ENCODE peak calls at places on chromosomes 6 and 20, in ten cellular contexts. K, O, Y, J, E, T, I, W, V and S are unnamed samples.

GRCh38 chr6:37608587-37608986 is 89.1 kb downstream of the MDGA1 start:
- DNase-seq in K (no peak), E (no peak), I (no peak), J (no peak), W (no peak), T (no peak), Y (no peak), V (no peak), O (no peak), S (no peak)

GRCh38 chr6:47188588-47189021 is 121.1 kb downstream of the TNFRSF21 start:
- DNase-seq in W (no peak), V (peak), E (no peak), I (no peak), K (no peak), J (no peak), Y (no peak), O (peak), T (peak), S (peak)

GRCh38 chr6:18371010-18371409 is 16.1 kb upstream of the RNF144B start:
- DNase-seq in E (no peak), T (no peak), Y (no peak), W (no peak), V (no peak), O (no peak), K (no peak), I (no peak), J (no peak), S (no peak)

GRCh38 chr6:11732036-11732545 is 46.5 kb downstream of the ADTRP start:
- DNase-seq in W (no peak), V (peak), E (no peak), T (no peak), Y (peak), K (peak), I (no peak), O (no peak), J (no peak), S (no peak)

GRCh38 chr20:9100721-9101120 is 31.8 kb downstream of the PLCB4 start:
- DNase-seq in K (no peak), O (no peak), T (no peak), J (no peak), V (no peak), Y (no peak), I (no peak), E (no peak), W (no peak), S (no peak)

GRCh38 chr20:63686492-63687321 is 9.7 kb upstream of the TNFRSF6B start:
- DNase-seq in E (no peak), T (peak), J (no peak), K (no peak), Y (no peak), O (no peak), W (peak), V (peak), I (no peak), S (peak)

GRCh38 chr20:10179574-10180298 is 38.9 kb upstream of the SNAP25 start:
- DNase-seq in T (no peak), V (no peak), I (peak), Y (no peak), E (peak), W (no peak), J (peak), K (no peak), O (peak), S (no peak)

GRCh38 chr6:1641391-1641790 is 31.7 kb downstream of the FOXC1 start:
- DNase-seq in I (no peak), W (no peak), E (no peak), K (no peak), T (peak), Y (no peak), O (peak), J (no peak), V (no peak), S (peak)

GRCh38 chr6:31210119-31210518 is 39.6 kb upstream of the POU5F1 start:
- DNase-seq in K (no peak), W (no peak), O (no peak), J (no peak), Y (no peak), V (no peak), T (no peak), E (no peak), I (no peak), S (no peak)

GRCh38 chr6:80206758-80207157 is 100.3 kb downstream of the BCKDHB start:
- DNase-seq in W (no peak), V (no peak), E (no peak), J (no peak), T (no peak), Y (no peak), I (no peak), O (no peak), K (no peak), S (no peak)

GRCh38 chr6:46414398-46414797 is 76.9 kb downstream of the RCAN2 start:
- DNase-seq in O (no peak), K (no peak), T (no peak), E (no peak), I (no peak), Y (no peak), J (no peak), W (no peak), V (no peak), S (no peak)

GRCh38 chr6:52707963-52708680 is 37.2 kb downstream of the TMEM14A start:
- DNase-seq in V (no peak), E (no peak), Y (no peak), I (no peak), O (no peak), J (no peak), T (no peak), K (no peak), W (no peak), S (no peak)

GRCh38 chr6:34350100-34350936 is 42.2 kb downstream of the NUDT3 start:
- DNase-seq in T (no peak), I (no peak), W (no peak), J (no peak), Y (no peak), O (no peak), V (no peak), E (no peak), K (no peak), S (no peak)

GRCh38 chr6:11315743-11316437 is 83.4 kb upstream of the NEDD9 start:
- DNase-seq in O (no peak), Y (no peak), J (no peak), E (no peak), K (no peak), I (no peak), V (peak), W (no peak), T (no peak), S (peak)

GRCh38 chr6:6317825-6318733 is 2.4 kb downstream of the F13A1 start:
- DNase-seq in E (no peak), W (peak), I (peak), O (no peak), V (no peak), Y (no peak), T (no peak), K (no peak), J (no peak), S (no peak)

GRCh38 chr20:11796041-11796440 is 121.7 kb upstream of the BTBD3 start:
- DNase-seq in J (no peak), O (peak), T (no peak), K (no peak), E (no peak), I (no peak), V (peak), Y (no peak), W (no peak), S (no peak)